ENCODE peak calls at places on chromosomes 6 and 20, in ten cellular contexts. K is T-helper 1 cell; D is HS-5; Z is neural crest cell; O is activated CD4-positive, alpha-beta T cell treated with anti-CD3 and anti-CD28 coated beads for 48 hours; Y is Right ventricle myocardium superior; C is cerebellar cortex; B is stimulated activated CD4-positive, alpha-beta T cell treated with anti-CD3 and anti-CD28 coated beads, Interleukin-1b, Interleukin-23, amount 100 ng/mL, for 1 hour; E is stimulated activated naive CD4-positive, alpha-beta T cell treated with Interleukin-2 at 50 U/mL for 16 hours; F is cardiac muscle cell. L is an unnamed sample.
A peak's percentile ranks its signal among the peaks of the same experiment; 100 is the strongest.

GRCh38 chr20:51497542-51498467 is 44.7 kb downstream of the NFATC2 start:
- DNase-seq in K (peak; percentile 30), D (no peak), Z (peak; percentile 20), O (peak; percentile 70), Y (no peak), C (no peak), B (no peak), E (peak; percentile 68), F (peak; percentile 52), L (peak; percentile 46)

GRCh38 chr20:55269913-55270312 is 735.4 kb downstream of the CBLN4 start:
- DNase-seq in K (no peak), D (peak; percentile 24), Z (no peak), O (no peak), Y (no peak), C (no peak), B (no peak), E (no peak), F (no peak), L (no peak)

GRCh38 chr20:34274694-34275093 is 28.5 kb downstream of the AHCY start:
- DNase-seq in K (no peak), D (no peak), Z (no peak), O (no peak), Y (no peak), C (no peak), B (no peak), E (no peak), F (no peak), L (no peak)

GRCh38 chr6:140684776-140685550 is 1310.5 kb upstream of the CITED2 start:
- DNase-seq in K (no peak), D (no peak), Z (no peak), O (no peak), Y (no peak), C (no peak), B (no peak), E (no peak), F (peak; percentile 12), L (no peak)

GRCh38 chr6:6131492-6132109 is 124.9 kb upstream of the NRN1 start:
- DNase-seq in K (no peak), D (no peak), Z (no peak), O (peak; percentile 8), Y (no peak), C (peak; percentile 13), B (no peak), E (no peak), F (no peak), L (no peak)

GRCh38 chr6:166307082-166307980 is 861 bp downstream of the PRR18 start:
- DNase-seq in K (peak; percentile 11), D (no peak), Z (peak; percentile 51), O (peak; percentile 32), Y (no peak), C (no peak), B (no peak), E (no peak), F (no peak), L (no peak)

GRCh38 chr6:166999845-167000253 is 652 bp downstream of the CEP43 start:
- DNase-seq in K (peak; percentile 5), D (no peak), Z (peak; percentile 34), O (peak; percentile 19), Y (no peak), C (no peak), B (no peak), E (peak; percentile 4), F (peak; percentile 25), L (no peak)

GRCh38 chr20:52268184-52268583 is 76.6 kb upstream of the ZFP64 start:
- DNase-seq in K (no peak), D (peak; percentile 100), Z (no peak), O (no peak), Y (no peak), C (no peak), B (no peak), E (no peak), F (peak; percentile 38), L (no peak)

GRCh38 chr20:60192351-60192750 is 234.1 kb downstream of the CDH26 start:
- DNase-seq in K (no peak), D (no peak), Z (no peak), O (no peak), Y (no peak), C (no peak), B (no peak), E (no peak), F (no peak), L (no peak)

GRCh38 chr6:4472953-4473642 is 303.1 kb upstream of the CDYL start:
- DNase-seq in K (no peak), D (no peak), Z (no peak), O (no peak), Y (no peak), C (no peak), B (no peak), E (no peak), F (no peak), L (no peak)

GRCh38 chr6:113050010-113050893 is 703.1 kb downstream of the RFPL4B start:
- DNase-seq in K (no peak), D (no peak), Z (no peak), O (no peak), Y (no peak), C (no peak), B (no peak), E (no peak), F (peak; percentile 40), L (no peak)

GRCh38 chr6:157602521-157603288 is 220.3 kb upstream of the SNX9 start:
- DNase-seq in K (no peak), D (no peak), Z (no peak), O (no peak), Y (no peak), C (no peak), B (no peak), E (no peak), F (no peak), L (no peak)

GRCh38 chr20:50446351-50447101 is 63.7 kb upstream of the PTPN1 start:
- DNase-seq in K (no peak), D (no peak), Z (no peak), O (no peak), Y (no peak), C (no peak), B (no peak), E (no peak), F (no peak), L (no peak)

GRCh38 chr6:149317656-149318571 is at the start of gene TAB2:
- DNase-seq in K (peak; percentile 59), D (no peak), Z (peak; percentile 41), O (peak; percentile 84), Y (no peak), C (no peak), B (peak; percentile 47), E (peak; percentile 83), F (peak; percentile 54), L (peak; percentile 44)

GRCh38 chr6:35486005-35486925 is 10.6 kb downstream of the TEAD3 start:
- DNase-seq in K (no peak), D (no peak), Z (no peak), O (no peak), Y (peak; percentile 74), C (no peak), B (no peak), E (no peak), F (peak; percentile 81), L (no peak)

GRCh38 chr6:30450908-30451818 is 38.1 kb upstream of the HLA-E start:
- DNase-seq in K (peak; percentile 53), D (no peak), Z (no peak), O (peak; percentile 71), Y (peak; percentile 78), C (no peak), B (no peak), E (peak; percentile 45), F (peak; percentile 72), L (peak; percentile 54)

GRCh38 chr20:36544134-36545018 is 3.1 kb downstream of the MYL9 start:
- DNase-seq in K (no peak), D (no peak), Z (no peak), O (no peak), Y (peak; percentile 72), C (no peak), B (no peak), E (no peak), F (peak; percentile 62), L (no peak)

GRCh38 chr6:13992417-13993055 is 67.8 kb downstream of the RNF182 start:
- DNase-seq in K (no peak), D (peak; percentile 67), Z (no peak), O (no peak), Y (no peak), C (no peak), B (no peak), E (no peak), F (peak; percentile 25), L (no peak)

GRCh38 chr20:10739575-10739974 is 65.8 kb upstream of the JAG1 start:
- DNase-seq in K (no peak), D (no peak), Z (no peak), O (no peak), Y (no peak), C (no peak), B (no peak), E (no peak), F (peak; percentile 38), L (no peak)

GRCh38 chr6:101545171-101545570 is 151.7 kb downstream of the GRIK2 start:
- DNase-seq in K (no peak), D (no peak), Z (no peak), O (no peak), Y (no peak), C (no peak), B (no peak), E (no peak), F (peak; percentile 13), L (no peak)

GRCh38 chr6:108565893-108566292 is 5.2 kb downstream of the FOXO3 start:
- DNase-seq in K (no peak), D (no peak), Z (no peak), O (no peak), Y (no peak), C (no peak), B (no peak), E (no peak), F (peak; percentile 81), L (no peak)

GRCh38 chr20:63123326-63123725 is 92.6 kb downstream of the YTHDF1 start:
- DNase-seq in K (no peak), D (no peak), Z (no peak), O (no peak), Y (no peak), C (no peak), B (no peak), E (no peak), F (no peak), L (no peak)

GRCh38 chr20:1513801-1514200 is 22.6 kb upstream of the SIRPB2 start:
- DNase-seq in K (no peak), D (no peak), Z (no peak), O (no peak), Y (no peak), C (no peak), B (no peak), E (no peak), F (no peak), L (no peak)

GRCh38 chr20:37539956-37540455 is 12.3 kb upstream of the BLCAP start:
- DNase-seq in K (no peak), D (no peak), Z (no peak), O (no peak), Y (no peak), C (no peak), B (no peak), E (no peak), F (no peak), L (no peak)

GRCh38 chr6:4319992-4320683 is 184.8 kb upstream of the ECI2 start:
- DNase-seq in K (no peak), D (peak; percentile 16), Z (no peak), O (no peak), Y (no peak), C (no peak), B (no peak), E (no peak), F (peak; percentile 74), L (no peak)

GRCh38 chr6:6685249-6685667 is 96.7 kb downstream of the LY86 start:
- DNase-seq in K (no peak), D (no peak), Z (no peak), O (no peak), Y (no peak), C (no peak), B (no peak), E (no peak), F (no peak), L (no peak)

GRCh38 chr20:49287555-49288249 is 9.8 kb upstream of the ZNFX1 start:
- DNase-seq in K (no peak), D (peak; percentile 98), Z (no peak), O (no peak), Y (no peak), C (peak; percentile 45), B (no peak), E (no peak), F (peak; percentile 70), L (no peak)

GRCh38 chr6:130583268-130583667 is 217.5 kb downstream of the TMEM200A start:
- DNase-seq in K (no peak), D (no peak), Z (no peak), O (no peak), Y (no peak), C (peak; percentile 1), B (no peak), E (no peak), F (no peak), L (no peak)

L was measured in effector memory CD8-positive, alpha-beta T cell.